ENCODE peak calls at places on chromosomes 13 and 19, in nine cellular contexts. S is glutamatergic neuron; H is left cardiac atrium; J is stimulated activated CD4-positive, alpha-beta T cell treated with anti-CD3 and anti-CD28 coated beads, Interleukin-4, amount 100 ng/mL, for 48 hours; C is smooth muscle cell of the brain vasculature; W is kidney; R is activated CD8-positive, alpha-beta T cell treated with anti-CD3 and anti-CD28 coated beads, Interleukin-2, amount 10 ng/mL, durations not matched to agents 7 days and 5 days; T is IMR-90; A is psoas muscle. B is an unnamed sample.

GRCh38 chr19:57192064-57192395 is 730 bp downstream of the ZNF264 start:
- DNase-seq in S (no peak), H (no peak), J (no peak), C (no peak), W (no peak), R (no peak), T (peak), A (no peak), B (no peak)

GRCh38 chr13:72458701-72459100 is 268.7 kb downstream of the MZT1 start:
- DNase-seq in S (no peak), H (no peak), J (no peak), C (no peak), W (no peak), R (no peak), T (no peak), A (no peak), B (no peak)

GRCh38 chr19:40960062-40960685 is 30.9 kb upstream of the CYP2B6 start:
- DNase-seq in S (no peak), H (no peak), J (no peak), C (no peak), W (no peak), R (no peak), T (no peak), A (no peak), B (no peak)

GRCh38 chr13:98080280-98080679 is 62.6 kb upstream of the FARP1 start:
- DNase-seq in S (no peak), H (no peak), J (no peak), C (no peak), W (no peak), R (no peak), T (no peak), A (no peak), B (no peak)

GRCh38 chr19:30450101-30450500 is 77.9 kb downstream of the ZNF536 start:
- DNase-seq in S (peak), H (peak), J (no peak), C (no peak), W (no peak), R (no peak), T (no peak), A (no peak), B (no peak)

GRCh38 chr19:51959791-51960190 is 26.8 kb downstream of the ZNF350 start:
- DNase-seq in S (no peak), H (no peak), J (no peak), C (no peak), W (no peak), R (no peak), T (peak), A (no peak), B (no peak)

GRCh38 chr13:20131057-20131832 is 29.6 kb downstream of the GJA3 start:
- DNase-seq in S (no peak), H (no peak), J (no peak), C (no peak), W (no peak), R (no peak), T (no peak), A (no peak), B (peak)

GRCh38 chr19:48573163-48573505 is 21.2 kb downstream of the SULT2B1 start:
- DNase-seq in S (no peak), H (no peak), J (no peak), C (no peak), W (no peak), R (no peak), T (no peak), A (no peak), B (no peak)

GRCh38 chr19:7219056-7219455 is 75.2 kb downstream of the INSR start:
- DNase-seq in S (no peak), H (no peak), J (no peak), C (no peak), W (no peak), R (no peak), T (no peak), A (no peak), B (no peak)

GRCh38 chr13:45370922-45371406 is 30.0 kb upstream of the TPT1 start:
- DNase-seq in S (peak), H (peak), J (peak), C (peak), W (peak), R (peak), T (peak), A (peak), B (peak)

GRCh38 chr19:39430675-39431593 is 4.8 kb downstream of the RPS16 start:
- DNase-seq in S (no peak), H (peak), J (peak), C (peak), W (no peak), R (peak), T (peak), A (no peak), B (peak)

GRCh38 chr13:106536244-106537034 is 977 bp upstream of the EFNB2 start:
- DNase-seq in S (peak), H (peak), J (peak), C (peak), W (peak), R (peak), T (peak), A (peak), B (peak)

GRCh38 chr13:100977841-100978240 is 303.2 kb upstream of the TMTC4 start:
- DNase-seq in S (no peak), H (no peak), J (no peak), C (no peak), W (no peak), R (no peak), T (no peak), A (no peak), B (no peak)

GRCh38 chr19:13622727-13623126 is 116.4 kb upstream of the CACNA1A start:
- DNase-seq in S (no peak), H (no peak), J (no peak), C (no peak), W (no peak), R (no peak), T (no peak), A (no peak), B (no peak)

GRCh38 chr13:91133941-91134772 is 213.3 kb upstream of the MIR17HG start:
- DNase-seq in S (peak), H (no peak), J (peak), C (no peak), W (no peak), R (peak), T (peak), A (no peak), B (no peak)

GRCh38 chr19:48321372-48321621 is 4.1 kb upstream of the EMP3 start:
- DNase-seq in S (peak), H (peak), J (peak), C (peak), W (peak), R (peak), T (peak), A (peak), B (peak)